ENCODE peak calls at places on chromosomes 16 and 17, in seven cellular contexts. N is brain microvascular endothelial cell, G is stomach, H is PC-3, T is astrocyte, U is endodermal cell, O is H1. A is an unnamed sample.

GRCh38 chr16:21283521-21284289 is 5.6 kb upstream of the CRYM start:
- DNase-seq in N (peak; percentile 34), G (peak; percentile 30), H (no peak), T (peak; percentile 35), U (peak; percentile 91), O (peak; percentile 87), A (peak; percentile 8)

GRCh38 chr16:26051078-26051477 is 359.3 kb downstream of the HS3ST4 start:
- DNase-seq in N (no peak), G (no peak), H (no peak), T (no peak), U (peak; percentile 84), O (no peak), A (no peak)

GRCh38 chr17:75729351-75729750 is 8.1 kb downstream of the ITGB4 start:
- DNase-seq in N (no peak), G (no peak), H (no peak), T (no peak), U (no peak), O (no peak), A (no peak)

GRCh38 chr17:64240261-64240740 is 22.8 kb downstream of the TEX2 start:
- DNase-seq in N (no peak), G (no peak), H (no peak), T (no peak), U (peak; percentile 72), O (no peak), A (no peak)

GRCh38 chr17:2547176-2547575 is 35.5 kb upstream of the METTL16 start:
- DNase-seq in N (peak; percentile 6), G (no peak), H (peak; percentile 52), T (no peak), U (no peak), O (no peak), A (peak; percentile 79)

GRCh38 chr16:56662357-56663354 is 4.9 kb downstream of the MT1F start:
- DNase-seq in N (no peak), G (no peak), H (no peak), T (no peak), U (peak; percentile 52), O (no peak), A (no peak)

GRCh38 chr16:81537721-81538561 is 93.3 kb downstream of the CMIP start:
- DNase-seq in N (peak; percentile 71), G (no peak), H (no peak), T (peak; percentile 40), U (no peak), O (no peak), A (no peak)

GRCh38 chr16:60907645-60908044 is 1128.6 kb downstream of the CDH8 start:
- DNase-seq in N (no peak), G (no peak), H (no peak), T (no peak), U (no peak), O (no peak), A (no peak)

GRCh38 chr16:54424043-54424451 is 137.5 kb upstream of the IRX3 start:
- DNase-seq in N (no peak), G (no peak), H (no peak), T (no peak), U (no peak), O (no peak), A (peak; percentile 64)

GRCh38 chr17:82687375-82687861 is 11.1 kb downstream of the RAB40B start:
- DNase-seq in N (no peak), G (peak; percentile 46), H (no peak), T (no peak), U (no peak), O (no peak), A (peak; percentile 51)

GRCh38 chr16:76446251-76446650 is 169.1 kb downstream of the CNTNAP4 start:
- DNase-seq in N (no peak), G (no peak), H (no peak), T (no peak), U (no peak), O (no peak), A (no peak)

GRCh38 chr16:63613701-63614100 is 1508.2 kb downstream of the CDH11 start:
- DNase-seq in N (peak; percentile 3), G (no peak), H (peak; percentile 44), T (peak; percentile 48), U (no peak), O (no peak), A (peak; percentile 56)

GRCh38 chr17:3025421-3026124 is 37.8 kb downstream of the OR1D5 start:
- DNase-seq in N (no peak), G (no peak), H (no peak), T (no peak), U (peak; percentile 52), O (no peak), A (no peak)

GRCh38 chr17:45229681-45230409 is 8.2 kb downstream of the FMNL1 start:
- DNase-seq in N (no peak), G (no peak), H (no peak), T (no peak), U (peak; percentile 60), O (no peak), A (no peak)

GRCh38 chr16:84829168-84829965 is 9.6 kb downstream of the CRISPLD2 start:
- DNase-seq in N (peak; percentile 80), G (no peak), H (no peak), T (peak; percentile 93), U (no peak), O (no peak), A (no peak)

GRCh38 chr16:83744521-83744981 is 63.2 kb upstream of the HSBP1 start:
- DNase-seq in N (peak; percentile 31), G (no peak), H (peak; percentile 12), T (no peak), U (peak; percentile 67), O (no peak), A (peak; percentile 7)

GRCh38 chr17:2173005-2173404 is 118.1 kb downstream of the HIC1 start:
- DNase-seq in N (no peak), G (no peak), H (no peak), T (peak; percentile 72), U (no peak), O (no peak), A (no peak)

GRCh38 chr16:87709677-87710076 is 56.1 kb downstream of the KLHDC4 start:
- DNase-seq in N (no peak), G (no peak), H (no peak), T (no peak), U (no peak), O (no peak), A (no peak)

GRCh38 chr16:87710887-87711286 is 54.9 kb downstream of the KLHDC4 start:
- DNase-seq in N (no peak), G (no peak), H (no peak), T (no peak), U (no peak), O (no peak), A (no peak)

GRCh38 chr16:87713469-87714229 is 52.1 kb downstream of the KLHDC4 start:
- DNase-seq in N (no peak), G (no peak), H (no peak), T (no peak), U (no peak), O (no peak), A (no peak)

GRCh38 chr16:87715231-87715630 is 50.6 kb downstream of the KLHDC4 start:
- DNase-seq in N (no peak), G (no peak), H (no peak), T (no peak), U (no peak), O (no peak), A (no peak)

GRCh38 chr16:87712184-87712822 is 53.5 kb downstream of the KLHDC4 start:
- DNase-seq in N (no peak), G (no peak), H (no peak), T (no peak), U (no peak), O (no peak), A (no peak)
- H3K4me3 ChIP-seq in N (no peak overlapping the region), G (no peak overlapping the region), H (no peak overlapping the region), T (no peak overlapping the region), U (no peak overlapping the region), O (no peak overlapping the region), A (no peak overlapping the region)

GRCh38 chr16:69260019-69260418 is 51.1 kb upstream of the VPS4A start:
- DNase-seq in N (no peak), G (no peak), H (no peak), T (no peak), U (peak; percentile 53), O (no peak), A (no peak)
- TF ChIP-seq CTCF in N (peak; percentile 4), G (no peak), H (no peak), T (no peak), U (peak; percentile 43), O (peak; percentile 45), A (no peak)

GRCh38 chr17:61465550-61466237 is 13.5 kb downstream of the TBX4 start:
- DNase-seq in N (no peak), G (no peak), H (no peak), T (no peak), U (peak; percentile 52), O (no peak), A (no peak)

GRCh38 chr17:61468263-61468907 is 16.2 kb downstream of the TBX4 start:
- DNase-seq in N (no peak), G (no peak), H (peak; percentile 21), T (peak; percentile 42), U (no peak), O (no peak), A (no peak)

GRCh38 chr17:61464121-61464905 is 12.1 kb downstream of the TBX4 start:
- DNase-seq in N (no peak), G (no peak), H (no peak), T (no peak), U (peak; percentile 68), O (peak; percentile 53), A (no peak)

GRCh38 chr17:61467416-61468262 is 15.4 kb downstream of the TBX4 start:
- DNase-seq in N (peak; percentile 28), G (peak; percentile 38), H (peak; percentile 59), T (peak; percentile 37), U (peak; percentile 96), O (peak; percentile 94), A (no peak)

DNA sequence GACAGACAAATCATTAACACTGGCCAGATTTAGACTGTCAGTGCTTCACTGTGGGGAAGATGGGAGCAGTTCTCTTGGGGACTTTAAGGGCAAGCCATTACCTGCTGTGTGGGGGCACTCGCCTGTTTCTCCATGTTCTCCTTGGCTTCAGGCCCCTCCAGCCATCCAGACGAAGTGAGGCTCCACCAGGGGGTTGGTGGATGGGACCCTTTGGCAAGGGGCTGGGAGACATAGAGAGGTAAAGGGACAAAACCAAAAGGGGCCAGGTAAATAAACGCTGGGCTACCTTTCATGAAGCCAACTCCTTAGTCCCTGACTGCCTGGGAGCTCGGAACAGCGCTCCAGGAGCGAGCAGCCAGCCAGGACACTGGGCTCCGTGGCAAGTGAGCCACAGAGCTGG is 14.0 kb downstream of the TBX4 start:
- DNase-seq in N (no peak), G (no peak), H (no peak), T (no peak), U (no peak), O (no peak), A (no peak)
- H3K27me3 ChIP-seq in N (peaks cover 22% of the 10 kb centered on the region), G (peaks cover 49% of the 10 kb centered on the region), H (no peaks in the 10 kb centered on the region), T (peaks cover 36% of the 10 kb centered on the region), U (peaks cover 79% of the 10 kb centered on the region), O (peaks cover 61% of the 10 kb centered on the region), A (peaks cover 19% of the 10 kb centered on the region)

DNA sequence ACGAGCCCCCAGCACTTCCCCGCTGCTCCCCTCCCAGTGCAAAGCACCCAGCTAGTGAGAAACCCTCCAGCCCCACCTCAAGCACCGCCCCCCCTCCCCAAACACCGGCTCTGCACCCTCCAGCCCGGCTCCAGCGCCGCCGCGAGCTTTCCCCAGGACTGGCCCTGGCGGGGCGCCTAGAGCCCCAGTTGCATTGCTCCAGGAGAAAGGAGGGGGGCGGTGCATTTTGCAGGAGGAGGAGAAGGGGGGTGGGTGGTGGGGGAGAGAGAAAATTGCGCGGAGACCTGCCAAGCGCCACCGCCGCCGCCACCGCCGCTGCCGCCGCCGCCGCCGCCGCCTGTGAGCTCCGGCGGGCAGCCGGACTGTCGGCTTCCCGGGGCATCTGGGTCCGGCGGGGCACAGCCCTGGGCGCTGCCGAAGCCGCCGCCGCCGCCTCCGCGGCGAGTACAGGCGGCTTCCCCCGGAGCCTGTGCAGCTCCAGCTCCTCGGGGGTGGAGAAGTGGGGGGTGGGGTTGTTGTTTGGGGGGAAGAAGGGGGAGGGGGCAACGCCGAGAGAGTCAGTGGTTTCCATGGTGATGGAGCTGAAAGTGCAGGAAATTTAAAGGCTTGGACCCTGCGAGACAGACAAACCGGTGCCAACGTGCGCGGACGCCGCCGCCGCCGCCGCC is at the start of gene NOG:
- DNase-seq in N (no peak), G (no peak), H (peak; percentile 74), T (peak; percentile 39), U (peak; percentile 88), O (peak; percentile 73), A (no peak)
- H3K4me3 ChIP-seq in N (peak within 1 kb of the TSS; percentile 54), G (peak within 1 kb of the TSS; percentile 63), H (peak within 1 kb of the TSS; percentile 74), T (peak within 1 kb of the TSS; percentile 57), U (peak within 1 kb of the TSS; percentile 85), O (peak within 1 kb of the TSS; percentile 39), A (peak within 1 kb of the TSS; percentile 44)

A was measured in bronchial epithelial cell.